ENCODE peak calls at places on chromosomes 2 and 18, in seven cellular contexts. One of them, this sample, is unnamed.

GRCh38 chr18:74249181-74249968 is 42.4 kb downstream of the CYB5A start:
- DNase-seq in cerebellar nuclear complex: no peak
- DNase-seq in transverse colon: no peak
- DNase-seq in CD4-positive, alpha-beta T cell: no peak
- DNase-seq in left ventricle myocardium inferior: no peak
- DNase-seq in left cardiac atrium: no peak
- DNase-seq in T-cell: no peak
- DNase-seq in this sample: no peak

GRCh38 chr2:156476021-156476420 is 39.8 kb downstream of the GPD2 start:
- DNase-seq in cerebellar nuclear complex: no peak
- DNase-seq in transverse colon: no peak
- DNase-seq in CD4-positive, alpha-beta T cell: no peak
- DNase-seq in left ventricle myocardium inferior: no peak
- DNase-seq in left cardiac atrium: no peak
- DNase-seq in T-cell: no peak
- DNase-seq in this sample: no peak

GRCh38 chr18:35099911-35100310 is 58.7 kb downstream of the MAPRE2 start:
- DNase-seq in cerebellar nuclear complex: no peak
- DNase-seq in transverse colon: no peak
- DNase-seq in CD4-positive, alpha-beta T cell: no peak
- DNase-seq in left ventricle myocardium inferior: no peak
- DNase-seq in left cardiac atrium: no peak
- DNase-seq in T-cell: no peak
- DNase-seq in this sample: no peak

GRCh38 chr2:85600235-85600575 is 2.3 kb downstream of the TMEM150A start:
- DNase-seq in cerebellar nuclear complex: no peak
- DNase-seq in transverse colon: no peak
- DNase-seq in CD4-positive, alpha-beta T cell: no peak
- DNase-seq in left ventricle myocardium inferior: no peak
- DNase-seq in left cardiac atrium: no peak
- DNase-seq in T-cell: no peak
- DNase-seq in this sample: no peak

GRCh38 chr2:207258191-207258991 is 92.6 kb upstream of the KLF7 start:
- DNase-seq in cerebellar nuclear complex: no peak
- DNase-seq in transverse colon: peak; percentile 78
- DNase-seq in CD4-positive, alpha-beta T cell: no peak
- DNase-seq in left ventricle myocardium inferior: peak; percentile 25
- DNase-seq in left cardiac atrium: peak; percentile 75
- DNase-seq in T-cell: no peak
- DNase-seq in this sample: peak; percentile 61

GRCh38 chr18:576924-577323 is 3.3 kb upstream of the CETN1 start:
- DNase-seq in cerebellar nuclear complex: no peak
- DNase-seq in transverse colon: no peak
- DNase-seq in CD4-positive, alpha-beta T cell: no peak
- DNase-seq in left ventricle myocardium inferior: no peak
- DNase-seq in left cardiac atrium: no peak
- DNase-seq in T-cell: no peak
- DNase-seq in this sample: no peak

GRCh38 chr2:217919781-217920351 is 82.9 kb downstream of the TNS1 start:
- DNase-seq in cerebellar nuclear complex: no peak
- DNase-seq in transverse colon: no peak
- DNase-seq in CD4-positive, alpha-beta T cell: no peak
- DNase-seq in left ventricle myocardium inferior: peak; percentile 36
- DNase-seq in left cardiac atrium: peak; percentile 72
- DNase-seq in T-cell: no peak
- DNase-seq in this sample: no peak

GRCh38 chr18:72820571-72820970 is 47.2 kb downstream of the NETO1 start:
- DNase-seq in cerebellar nuclear complex: no peak
- DNase-seq in transverse colon: no peak
- DNase-seq in CD4-positive, alpha-beta T cell: no peak
- DNase-seq in left ventricle myocardium inferior: no peak
- DNase-seq in left cardiac atrium: no peak
- DNase-seq in T-cell: no peak
- DNase-seq in this sample: no peak

GRCh38 chr2:36438454-36438977 is 82.9 kb downstream of the CRIM1 start:
- DNase-seq in cerebellar nuclear complex: no peak
- DNase-seq in transverse colon: no peak
- DNase-seq in CD4-positive, alpha-beta T cell: no peak
- DNase-seq in left ventricle myocardium inferior: no peak
- DNase-seq in left cardiac atrium: no peak
- DNase-seq in T-cell: no peak
- DNase-seq in this sample: no peak

GRCh38 chr18:57437433-57437781 is 2.2 kb downstream of the ONECUT2 start:
- DNase-seq in cerebellar nuclear complex: no peak
- DNase-seq in transverse colon: no peak
- DNase-seq in CD4-positive, alpha-beta T cell: no peak
- DNase-seq in left ventricle myocardium inferior: no peak
- DNase-seq in left cardiac atrium: no peak
- DNase-seq in T-cell: no peak
- DNase-seq in this sample: no peak

GRCh38 chr2:122078451-122078850 is 323.0 kb downstream of the TSN start:
- DNase-seq in cerebellar nuclear complex: no peak
- DNase-seq in transverse colon: no peak
- DNase-seq in CD4-positive, alpha-beta T cell: no peak
- DNase-seq in left ventricle myocardium inferior: no peak
- DNase-seq in left cardiac atrium: no peak
- DNase-seq in T-cell: no peak
- DNase-seq in this sample: no peak

GRCh38 chr2:113755690-113756063 is 765 bp downstream of the SLC35F5 start:
- DNase-seq in cerebellar nuclear complex: no peak
- DNase-seq in transverse colon: peak; percentile 11
- DNase-seq in CD4-positive, alpha-beta T cell: no peak
- DNase-seq in left ventricle myocardium inferior: no peak
- DNase-seq in left cardiac atrium: no peak
- DNase-seq in T-cell: no peak
- DNase-seq in this sample: no peak